ENCODE peak calls at places on chromosome 3, in six cellular contexts. A, O, F, B, C and E are unnamed samples.

GRCh38 chr3:132196113-132196512 is 121.1 kb upstream of the ACP3 start:
- DNase-seq in A (no peak), O (no peak), F (no peak), B (no peak), C (no peak), E (no peak)

GRCh38 chr3:175398676-175399075 is 539.5 kb downstream of the NAALADL2 start:
- DNase-seq in A (no peak), O (no peak), F (no peak), B (no peak), C (peak; percentile 80), E (no peak)

GRCh38 chr3:187211532-187212274 is 14.4 kb downstream of the RTP1 start:
- DNase-seq in A (no peak), O (no peak), F (no peak), B (no peak), C (no peak), E (no peak)

GRCh38 chr3:17800232-17800631 is 57.8 kb upstream of the TBC1D5 start:
- DNase-seq in A (no peak), O (no peak), F (no peak), B (no peak), C (no peak), E (no peak)

GRCh38 chr3:46670000-46670890 is 23.2 kb downstream of the ALS2CL start:
- DNase-seq in A (peak; percentile 9), O (no peak), F (peak; percentile 12), B (no peak), C (no peak), E (peak; percentile 17)

GRCh38 chr3:33420966-33421365 is 19.2 kb downstream of the UBP1 start:
- DNase-seq in A (no peak), O (no peak), F (no peak), B (no peak), C (no peak), E (no peak)

GRCh38 chr3:72678380-72678779 is 169.9 kb downstream of the SHQ1 start:
- DNase-seq in A (no peak), O (no peak), F (no peak), B (no peak), C (no peak), E (no peak)

GRCh38 chr3:169192643-169193042 is 470.9 kb downstream of the MECOM start:
- DNase-seq in A (no peak), O (no peak), F (no peak), B (no peak), C (no peak), E (no peak)

GRCh38 chr3:119604878-119605277 is 7.2 kb downstream of the PLA1A start:
- DNase-seq in A (no peak), O (no peak), F (no peak), B (no peak), C (no peak), E (no peak)

GRCh38 chr3:13106308-13106970 is 33.2 kb upstream of the IQSEC1 start:
- DNase-seq in A (peak; percentile 14), O (no peak), F (no peak), B (peak; percentile 8), C (no peak), E (no peak)

GRCh38 chr3:17632401-17633100 is 109.9 kb downstream of the TBC1D5 start:
- DNase-seq in A (no peak), O (no peak), F (no peak), B (no peak), C (peak; percentile 26), E (no peak)

GRCh38 chr3:120450914-120451669 is at the start of gene FSTL1:
- DNase-seq in A (no peak), O (no peak), F (peak; percentile 76), B (no peak), C (no peak), E (no peak)

GRCh38 chr3:139978966-139979365 is 44.0 kb downstream of the CLSTN2 start:
- DNase-seq in A (no peak), O (no peak), F (no peak), B (no peak), C (no peak), E (no peak)
- TF ChIP-seq CTCF in A (no peak), O (no peak), F (no peak), B (no peak), C (no peak), E (no peak)

GRCh38 chr3:107116251-107116650 is 261.0 kb upstream of the CCDC54 start:
- DNase-seq in A (no peak), O (no peak), F (no peak), B (no peak), C (no peak), E (no peak)

GRCh38 chr3:107112356-107112755 is 264.9 kb upstream of the CCDC54 start:
- DNase-seq in A (no peak), O (no peak), F (no peak), B (no peak), C (no peak), E (no peak)

GRCh38 chr3:107117156-107117555 is 260.1 kb upstream of the CCDC54 start:
- DNase-seq in A (no peak), O (no peak), F (no peak), B (no peak), C (no peak), E (no peak)

DNA sequence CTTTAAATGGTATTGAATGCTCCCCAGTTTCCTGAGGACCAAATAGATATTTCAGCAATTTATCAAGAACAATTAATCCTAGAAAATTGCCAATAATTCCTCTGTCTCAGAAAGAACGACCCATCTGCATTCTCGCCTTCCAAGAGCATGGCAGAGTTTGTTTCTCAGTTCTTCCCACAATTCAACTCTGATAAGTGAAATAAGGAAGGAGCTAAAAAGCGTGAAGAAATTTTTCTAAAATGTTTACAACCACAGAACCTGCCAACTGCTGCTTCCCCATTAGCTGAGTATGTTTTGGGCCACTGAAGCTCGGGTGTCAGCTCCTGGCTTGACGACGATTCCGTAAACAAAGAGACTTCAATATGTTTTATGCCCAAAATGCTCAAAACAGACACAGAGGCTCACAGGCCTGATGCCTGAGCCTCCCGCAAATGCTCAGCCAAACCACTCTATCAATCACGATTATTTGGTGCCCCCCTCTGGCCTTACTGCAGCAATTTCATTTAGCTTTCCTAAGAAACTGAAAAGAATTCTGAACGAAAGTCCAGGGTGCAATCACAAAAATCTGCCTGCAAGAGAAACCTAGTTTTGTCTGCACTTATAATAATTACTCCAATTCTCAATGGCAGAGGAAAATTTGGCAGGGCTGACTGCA is 259.2 kb upstream of the CCDC54 start:
- DNase-seq in A (no peak), O (no peak), F (no peak), B (peak; percentile 5), C (peak; percentile 43), E (no peak)
- TF ChIP-seq CTCF in A (peak; percentile 37), O (no peak), F (peak; percentile 56), B (peak; percentile 71), C (peak; percentile 64), E (no peak)

GRCh38 chr3:53375019-53375418 is 27.7 kb upstream of the DCP1A start:
- DNase-seq in A (peak; percentile 70), O (peak; percentile 15), F (peak; percentile 36), B (no peak), C (no peak), E (no peak)
- TF ChIP-seq CTCF in A (peak; percentile 77), O (peak; percentile 25), F (peak; percentile 70), B (peak; percentile 70), C (peak; percentile 62), E (no peak)

DNA sequence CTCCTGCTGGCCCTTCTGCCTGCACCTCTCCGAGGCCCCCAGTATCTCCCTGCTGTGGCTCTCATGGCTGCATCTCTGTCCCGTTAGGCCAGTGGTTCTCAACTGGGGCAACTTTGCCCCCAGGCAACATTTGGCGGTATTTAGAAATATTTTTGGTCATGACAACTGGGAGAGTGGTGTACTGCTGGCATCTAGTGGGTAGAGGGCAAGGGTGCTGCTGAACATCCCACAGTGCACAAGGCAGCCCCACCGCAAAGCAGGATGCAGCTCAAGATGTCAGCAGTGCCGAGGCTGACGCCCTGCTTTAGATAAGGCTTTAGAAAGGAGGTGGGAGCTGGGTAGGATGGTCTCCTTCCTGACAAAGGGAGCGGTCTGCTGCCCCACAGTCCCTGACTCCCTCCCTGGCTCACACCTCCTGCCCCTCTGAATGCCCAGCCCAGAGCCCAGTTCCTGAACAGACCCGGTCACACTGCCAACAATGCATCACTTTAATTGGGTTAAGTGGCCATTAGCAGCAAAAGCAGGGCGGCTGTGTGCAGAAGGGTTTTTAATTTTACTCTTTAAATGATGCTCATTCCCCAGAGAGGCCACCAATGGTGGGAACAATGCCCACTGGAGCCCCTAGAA is 68.8 kb upstream of the TMEM115 start:
- DNase-seq in A (no peak), O (no peak), F (no peak), B (no peak), C (no peak), E (no peak)
- TF ChIP-seq CTCF in A (no peak), O (no peak), F (peak; percentile 15), B (no peak), C (no peak), E (no peak)

GRCh38 chr3:50317303-50317702 is 5.2 kb downstream of the HYAL2 start:
- DNase-seq in A (peak; percentile 71), O (no peak), F (no peak), B (no peak), C (no peak), E (no peak)

GRCh38 chr3:50314816-50315215 is 7.7 kb downstream of the HYAL2 start:
- DNase-seq in A (no peak), O (no peak), F (no peak), B (no peak), C (no peak), E (no peak)

GRCh38 chr3:50316657-50317242 is 5.8 kb downstream of the HYAL2 start:
- DNase-seq in A (peak; percentile 93), O (peak; percentile 62), F (no peak), B (no peak), C (no peak), E (no peak)

GRCh38 chr3:50318163-50318562 is 4.4 kb downstream of the HYAL2 start:
- DNase-seq in A (no peak), O (no peak), F (no peak), B (no peak), C (no peak), E (no peak)

GRCh38 chr3:50314342-50314741 is 8.2 kb downstream of the HYAL2 start:
- DNase-seq in A (no peak), O (no peak), F (no peak), B (no peak), C (no peak), E (no peak)
- TF ChIP-seq CTCF in A (no peak), O (no peak), F (no peak), B (no peak), C (no peak), E (no peak)

GRCh38 chr3:42545284-42545900 is 36.4 kb downstream of the SEC22C start:
- DNase-seq in A (no peak), O (no peak), F (no peak), B (no peak), C (no peak), E (no peak)

GRCh38 chr3:42541079-42541478 is 38.6 kb downstream of the VIPR1 start:
- DNase-seq in A (no peak), O (no peak), F (peak; percentile 41), B (no peak), C (no peak), E (no peak)

GRCh38 chr3:42546691-42547213 is 35.0 kb downstream of the SEC22C start:
- DNase-seq in A (no peak), O (no peak), F (no peak), B (no peak), C (no peak), E (no peak)

GRCh38 chr3:42547401-42547945 is 34.3 kb downstream of the SEC22C start:
- DNase-seq in A (peak; percentile 85), O (peak; percentile 64), F (peak; percentile 67), B (peak; percentile 4), C (peak; percentile 13), E (peak; percentile 51)

GRCh38 chr3:42544492-42545283 is 37.1 kb downstream of the SEC22C start:
- DNase-seq in A (peak; percentile 81), O (no peak), F (peak; percentile 44), B (no peak), C (no peak), E (no peak)
- TF ChIP-seq CTCF in A (peak; percentile 38), O (no peak), F (peak; percentile 38), B (peak; percentile 23), C (peak; percentile 20), E (no peak)

GRCh38 chr3:14392231-14392630 is 10.2 kb upstream of the SLC6A6 start:
- DNase-seq in A (no peak), O (no peak), F (no peak), B (no peak), C (no peak), E (no peak)
- TF ChIP-seq CTCF in A (no peak), O (no peak), F (no peak), B (no peak), C (no peak), E (no peak)